ENCODE peak calls at places on chromosomes 12 and 14, in seven cellular contexts. Y is DND-41; R is frontal cortex; Q is GM23248; X is NCI-H1105; N is stimulated activated CD4-positive, alpha-beta T cell treated with anti-CD3 and anti-CD28 coated beads, Interleukin-4, amount 100 ng/mL, for 1 hour; E is Calu3. K is an unnamed sample.

GRCh38 chr14:64147126-64147790 is 146.9 kb downstream of the ESR2 start:
- DNase-seq in R (no peak), X (no peak), Y (no peak), E (no peak), N (no peak), Q (no peak), K (no peak)

GRCh38 chr12:4496145-4496838 is 42.4 kb upstream of the RAD51AP1 start:
- DNase-seq in N (no peak), X (no peak), E (no peak), Q (no peak), R (no peak), Y (no peak), K (no peak)

GRCh38 chr12:5388581-5389535 is 43.0 kb upstream of the NTF3 start:
- DNase-seq in Q (peak; percentile 75), E (no peak), Y (no peak), X (no peak), R (no peak), N (no peak), K (no peak)

GRCh38 chr12:117686911-117687377 is 281.8 kb downstream of the KSR2 start:
- DNase-seq in X (peak; percentile 30), Y (no peak), R (no peak), N (no peak), Q (peak; percentile 91), E (peak; percentile 34), K (no peak)

GRCh38 chr12:68591716-68592437 is 18.8 kb upstream of the RAP1B start:
- DNase-seq in Q (no peak), X (no peak), Y (peak; percentile 73), N (no peak), R (no peak), E (no peak), K (no peak)

GRCh38 chr14:103155013-103155412 is 31.8 kb downstream of the TNFAIP2 start:
- DNase-seq in X (no peak), Y (no peak), Q (peak; percentile 89), E (peak; percentile 62), N (no peak), R (no peak), K (no peak)

GRCh38 chr14:90405101-90405500 is 8.3 kb downstream of the CALM1 start:
- DNase-seq in N (no peak), R (no peak), X (no peak), E (no peak), Q (no peak), Y (no peak), K (no peak)

GRCh38 chr12:102958073-102958829 is 777 bp downstream of the ASCL1 start:
- DNase-seq in X (no peak), R (peak; percentile 48), Y (no peak), E (no peak), N (no peak), Q (peak; percentile 54), K (no peak)

GRCh38 chr12:84741727-84742126 is 170.9 kb downstream of the SLC6A15 start:
- DNase-seq in X (no peak), N (no peak), Q (peak; percentile 43), R (no peak), E (no peak), Y (no peak), K (no peak)